ENCODE peak calls at places on chromosomes 1 and 21, in seven cellular contexts. L, Z, F, O, D, W and Q are unnamed samples.

GRCh38 chr1:224502459-224503160 is 68.0 kb upstream of the WDR26 start:
- DNase-seq in O (no peak), Z (no peak), F (peak; percentile 88), W (no peak), D (no peak), L (peak; percentile 37), Q (no peak)

GRCh38 chr1:150362721-150363425 is 1.1 kb upstream of the RPRD2 start:
- DNase-seq in D (no peak), L (no peak), F (peak; percentile 67), O (no peak), Z (no peak), W (no peak), Q (no peak)

GRCh38 chr1:151711044-151711800 is 5.4 kb downstream of the CELF3 start:
- DNase-seq in L (no peak), Z (no peak), O (no peak), D (no peak), W (no peak), F (no peak), Q (no peak)

GRCh38 chr1:41803656-41804055 is 115.1 kb downstream of the HIVEP3 start:
- DNase-seq in W (no peak), F (no peak), O (no peak), L (no peak), D (no peak), Z (no peak), Q (no peak)

GRCh38 chr1:205827623-205828022 is 14.6 kb upstream of the SLC41A1 start:
- DNase-seq in Z (no peak), L (no peak), D (no peak), O (no peak), W (no peak), F (no peak), Q (no peak)

GRCh38 chr1:50620680-50621329 is 197.6 kb upstream of the DMRTA2 start:
- DNase-seq in L (peak; percentile 62), D (no peak), W (peak; percentile 54), Z (no peak), F (no peak), O (no peak), Q (no peak)

GRCh38 chr1:68120136-68120791 is 69.8 kb upstream of the DIRAS3 start:
- DNase-seq in W (peak; percentile 90), L (peak; percentile 95), Z (no peak), D (no peak), O (peak; percentile 74), F (no peak), Q (no peak)

GRCh38 chr1:103541431-103541830 is 15.9 kb downstream of the RNPC3 start:
- DNase-seq in W (no peak), D (no peak), O (no peak), Z (no peak), F (no peak), L (peak; percentile 21), Q (no peak)

GRCh38 chr1:111483166-111483565 is 9.4 kb downstream of the C1orf162 start:
- DNase-seq in W (peak; percentile 49), F (no peak), Z (no peak), O (no peak), L (no peak), D (no peak), Q (no peak)

GRCh38 chr1:1889847-1890505 is 911 bp downstream of the GNB1 start:
- DNase-seq in Z (peak; percentile 76), F (no peak), L (peak; percentile 47), O (no peak), D (peak; percentile 19), W (peak; percentile 50), Q (peak; percentile 89)

GRCh38 chr1:44862829-44863406 is 19.9 kb upstream of the PTCH2 start:
- DNase-seq in W (peak; percentile 65), F (no peak), O (no peak), D (no peak), L (peak; percentile 71), Z (no peak), Q (no peak)

GRCh38 chr1:85940621-85941306 is 215.8 kb downstream of the COL24A1 start:
- DNase-seq in Z (no peak), W (no peak), F (no peak), L (peak; percentile 4), O (peak; percentile 12), D (no peak), Q (no peak)

GRCh38 chr1:52334906-52335528 is 31.0 kb downstream of the CC2D1B start:
- DNase-seq in Z (no peak), D (no peak), W (no peak), F (no peak), O (no peak), L (no peak), Q (no peak)
- TF ChIP-seq CTCF in Z (no peak), D (no peak), W (no peak), F (no peak), O (no peak), L (no peak), Q (no peak)

GRCh38 chr1:60978421-60979357 is 103.7 kb upstream of the NFIA start:
- DNase-seq in W (peak; percentile 65), F (no peak), D (no peak), L (peak; percentile 71), Z (peak; percentile 30), O (no peak), Q (no peak)
- TF ChIP-seq CTCF in W (peak; percentile 67), F (no peak), D (peak; percentile 36), L (peak; percentile 80), Z (peak; percentile 65), O (peak; percentile 72), Q (peak; percentile 55)

DNA sequence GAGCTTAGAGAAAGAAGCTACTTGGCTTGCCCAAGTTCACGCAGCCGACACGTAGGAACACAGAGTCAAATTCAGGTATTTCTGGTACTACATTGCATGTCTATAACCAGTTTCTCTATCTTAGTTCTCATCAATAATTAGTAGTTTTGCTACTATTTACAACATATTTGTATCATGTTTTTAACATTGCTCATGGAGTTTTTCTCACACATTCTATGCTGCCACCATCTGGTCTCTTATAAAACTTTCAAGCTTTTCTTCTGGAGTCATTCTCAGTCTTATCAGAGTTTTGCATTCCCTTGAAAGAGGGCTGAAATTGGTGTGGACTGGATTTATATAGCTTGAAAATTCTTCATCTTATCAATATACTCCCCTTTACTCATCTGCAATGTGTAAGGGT is 118.8 kb upstream of the PALMD start:
- DNase-seq in L (peak; percentile 60), F (no peak), Z (no peak), O (no peak), W (peak; percentile 56), D (no peak), Q (no peak)
- TF ChIP-seq CTCF in L (peak; percentile 53), F (no peak), Z (peak; percentile 53), O (peak; percentile 16), W (peak; percentile 34), D (no peak), Q (no peak)

GRCh38 chr1:155001688-155002474 is 721 bp upstream of the ZBTB7B start:
- DNase-seq in D (peak; percentile 95), L (peak; percentile 99), Z (peak; percentile 100), O (peak; percentile 94), F (peak; percentile 100), W (peak; percentile 99), Q (peak; percentile 99)
- TF ChIP-seq CTCF in D (no peak), L (peak; percentile 69), Z (peak; percentile 51), O (peak; percentile 61), F (no peak), W (peak; percentile 38), Q (no peak)

GRCh38 chr1:4652631-4653327 is 1.6 kb upstream of the AJAP1 start:
- DNase-seq in O (no peak), Z (peak; percentile 41), W (peak; percentile 38), L (peak; percentile 38), F (peak; percentile 89), D (peak; percentile 22), Q (no peak)
- TF ChIP-seq CTCF in O (peak; percentile 90), Z (peak; percentile 98), W (peak; percentile 93), L (peak; percentile 81), F (peak; percentile 23), D (peak; percentile 88), Q (peak; percentile 100)

DNA sequence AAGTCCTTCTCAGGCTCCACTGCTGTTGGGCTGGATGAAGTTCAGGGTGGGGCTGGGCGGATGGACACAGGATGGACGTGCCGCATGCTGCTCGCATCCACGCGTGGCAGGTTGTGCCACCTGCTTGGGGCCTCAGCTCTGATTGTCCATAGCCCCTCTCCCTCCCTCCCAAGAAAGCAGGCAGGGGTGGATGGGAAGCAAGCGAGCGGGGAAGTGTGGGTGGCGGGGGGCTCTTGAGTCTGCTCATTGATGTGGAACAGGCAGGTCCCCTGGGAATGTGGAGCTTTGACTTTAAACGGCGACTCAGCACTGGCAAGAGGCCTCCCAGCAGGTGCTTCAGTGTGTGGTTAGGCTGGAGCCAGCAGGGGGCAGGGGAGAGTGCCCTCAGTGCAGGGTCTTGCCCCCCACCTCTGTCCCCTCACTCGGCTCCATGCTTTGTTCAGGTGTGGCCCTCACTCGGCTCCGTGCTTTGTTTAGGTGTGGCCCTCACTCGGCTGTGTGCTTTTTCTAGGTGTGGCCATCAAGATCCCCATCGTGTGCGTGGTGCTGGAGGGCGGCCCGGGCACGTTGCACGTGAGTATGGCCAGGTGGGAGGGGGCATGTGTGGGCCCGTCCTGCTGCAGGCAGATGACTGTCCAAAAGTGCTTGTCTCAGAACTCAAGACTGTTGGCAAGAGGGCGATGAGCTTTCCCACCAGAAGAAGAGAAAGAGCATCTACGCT is 23.9 kb downstream of the TRPM2 start:
- DNase-seq in F (peak; percentile 81), W (no peak), Z (no peak), O (no peak), L (no peak), D (no peak), Q (no peak)
- TF ChIP-seq CTCF in F (no peak), W (no peak), Z (no peak), O (no peak), L (no peak), D (no peak), Q (no peak)

DNA sequence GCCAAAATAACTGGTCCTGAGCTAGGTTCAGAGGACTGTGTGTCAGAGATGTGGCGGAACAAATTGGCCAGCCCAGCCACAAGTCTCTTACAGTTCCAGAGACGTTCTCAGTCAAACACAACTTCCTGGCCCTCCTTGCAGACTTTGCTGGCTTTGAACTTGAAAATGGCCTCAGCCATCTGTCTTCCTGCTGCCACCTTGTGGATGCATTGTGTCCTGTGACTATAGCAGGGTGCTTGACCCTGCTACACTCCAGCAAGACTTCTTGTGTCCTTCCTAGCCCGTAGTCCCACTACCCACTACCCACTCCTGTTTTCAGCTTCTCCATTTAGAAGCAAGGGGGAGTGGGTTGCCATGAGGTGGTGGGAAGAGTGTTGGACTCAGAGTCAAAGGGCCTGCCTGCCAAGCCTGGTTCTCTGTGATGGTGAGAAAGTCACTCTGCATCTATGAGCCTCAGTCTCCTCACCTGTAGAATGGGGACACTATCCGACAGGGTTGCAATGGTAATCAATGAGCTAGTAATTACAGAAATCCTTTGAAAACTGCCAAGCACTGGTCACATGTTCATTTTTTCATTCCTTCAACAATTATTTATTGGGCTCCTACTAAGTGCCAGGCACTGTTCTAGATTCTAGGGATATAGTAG is 109.9 kb downstream of the IGSF21 start:
- DNase-seq in O (no peak), W (peak; percentile 5), D (no peak), Z (no peak), F (no peak), L (peak; percentile 23), Q (no peak)
- TF ChIP-seq CTCF in O (peak; percentile 21), W (peak; percentile 19), D (no peak), Z (peak; percentile 28), F (no peak), L (peak; percentile 18), Q (no peak)